ENCODE peak calls at places on chromosomes 6 and 20, in eight cellular contexts. One of them, this sample, is unnamed.

GRCh38 chr6:143060806-143061596 is at the start of gene AIG1:
- DNase-seq in NCI-H510A treated with DMSO at 0.1 percent for 48 hours: peak
- DNase-seq in naive thymus-derived CD8-positive, alpha-beta T cell: peak
- DNase-seq in stimulated activated CD4-positive, alpha-beta T cell treated with anti-CD3 and anti-CD28 coated beads, Interleukin-4, amount 100 ng/mL, for 48 hours: peak
- DNase-seq in NCI-H2171 treated with DMSO at 0.1 percent for 48 hours: peak
- DNase-seq in CD8-positive, alpha-beta T cell: peak
- DNase-seq in EL: no peak
- DNase-seq in iPS-NIHi11: no peak
- DNase-seq in this sample: no peak

GRCh38 chr20:2301164-2301622 is 5.4 kb downstream of the TGM3 start:
- DNase-seq in CD8-positive, alpha-beta T cell: no peak
- DNase-seq in naive thymus-derived CD8-positive, alpha-beta T cell: peak
- DNase-seq in NCI-H2171 treated with DMSO at 0.1 percent for 48 hours: no peak
- DNase-seq in EL: peak
- DNase-seq in iPS-NIHi11: no peak
- DNase-seq in stimulated activated CD4-positive, alpha-beta T cell treated with anti-CD3 and anti-CD28 coated beads, Interleukin-4, amount 100 ng/mL, for 48 hours: no peak
- DNase-seq in NCI-H510A treated with DMSO at 0.1 percent for 48 hours: no peak
- DNase-seq in this sample: peak

GRCh38 chr6:142944126-142945066 is 580 bp downstream of the HIVEP2 start:
- DNase-seq in stimulated activated CD4-positive, alpha-beta T cell treated with anti-CD3 and anti-CD28 coated beads, Interleukin-4, amount 100 ng/mL, for 48 hours: peak
- DNase-seq in EL: peak
- DNase-seq in CD8-positive, alpha-beta T cell: peak
- DNase-seq in iPS-NIHi11: peak
- DNase-seq in NCI-H510A treated with DMSO at 0.1 percent for 48 hours: peak
- DNase-seq in NCI-H2171 treated with DMSO at 0.1 percent for 48 hours: peak
- DNase-seq in naive thymus-derived CD8-positive, alpha-beta T cell: peak
- DNase-seq in this sample: peak

GRCh38 chr6:132768051-132768517 is 10.4 kb upstream of the VNN2 start:
- DNase-seq in EL: peak
- DNase-seq in naive thymus-derived CD8-positive, alpha-beta T cell: peak
- DNase-seq in CD8-positive, alpha-beta T cell: peak
- DNase-seq in stimulated activated CD4-positive, alpha-beta T cell treated with anti-CD3 and anti-CD28 coated beads, Interleukin-4, amount 100 ng/mL, for 48 hours: peak
- DNase-seq in NCI-H2171 treated with DMSO at 0.1 percent for 48 hours: no peak
- DNase-seq in NCI-H510A treated with DMSO at 0.1 percent for 48 hours: no peak
- DNase-seq in iPS-NIHi11: peak
- DNase-seq in this sample: peak

GRCh38 chr6:83126223-83126622 is 58.8 kb downstream of the DOP1A start:
- DNase-seq in NCI-H510A treated with DMSO at 0.1 percent for 48 hours: no peak
- DNase-seq in stimulated activated CD4-positive, alpha-beta T cell treated with anti-CD3 and anti-CD28 coated beads, Interleukin-4, amount 100 ng/mL, for 48 hours: no peak
- DNase-seq in CD8-positive, alpha-beta T cell: no peak
- DNase-seq in EL: no peak
- DNase-seq in iPS-NIHi11: no peak
- DNase-seq in naive thymus-derived CD8-positive, alpha-beta T cell: no peak
- DNase-seq in NCI-H2171 treated with DMSO at 0.1 percent for 48 hours: no peak
- DNase-seq in this sample: no peak

GRCh38 chr20:726160-726559 is 42.1 kb downstream of the SLC52A3 start:
- DNase-seq in EL: no peak
- DNase-seq in CD8-positive, alpha-beta T cell: no peak
- DNase-seq in stimulated activated CD4-positive, alpha-beta T cell treated with anti-CD3 and anti-CD28 coated beads, Interleukin-4, amount 100 ng/mL, for 48 hours: no peak
- DNase-seq in naive thymus-derived CD8-positive, alpha-beta T cell: no peak
- DNase-seq in NCI-H510A treated with DMSO at 0.1 percent for 48 hours: no peak
- DNase-seq in iPS-NIHi11: no peak
- DNase-seq in NCI-H2171 treated with DMSO at 0.1 percent for 48 hours: no peak
- DNase-seq in this sample: no peak

GRCh38 chr6:13914346-13914745 is 10.4 kb upstream of the RNF182 start:
- DNase-seq in NCI-H510A treated with DMSO at 0.1 percent for 48 hours: no peak
- DNase-seq in naive thymus-derived CD8-positive, alpha-beta T cell: no peak
- DNase-seq in NCI-H2171 treated with DMSO at 0.1 percent for 48 hours: no peak
- DNase-seq in CD8-positive, alpha-beta T cell: no peak
- DNase-seq in iPS-NIHi11: no peak
- DNase-seq in EL: peak
- DNase-seq in stimulated activated CD4-positive, alpha-beta T cell treated with anti-CD3 and anti-CD28 coated beads, Interleukin-4, amount 100 ng/mL, for 48 hours: no peak
- DNase-seq in this sample: no peak

GRCh38 chr6:152160346-152160745 is 352.9 kb downstream of the ESR1 start:
- DNase-seq in EL: no peak
- DNase-seq in CD8-positive, alpha-beta T cell: no peak
- DNase-seq in stimulated activated CD4-positive, alpha-beta T cell treated with anti-CD3 and anti-CD28 coated beads, Interleukin-4, amount 100 ng/mL, for 48 hours: no peak
- DNase-seq in NCI-H2171 treated with DMSO at 0.1 percent for 48 hours: no peak
- DNase-seq in NCI-H510A treated with DMSO at 0.1 percent for 48 hours: no peak
- DNase-seq in naive thymus-derived CD8-positive, alpha-beta T cell: no peak
- DNase-seq in iPS-NIHi11: no peak
- DNase-seq in this sample: no peak

GRCh38 chr20:50913976-50914375 is 17.3 kb downstream of the ADNP start:
- DNase-seq in naive thymus-derived CD8-positive, alpha-beta T cell: no peak
- DNase-seq in CD8-positive, alpha-beta T cell: no peak
- DNase-seq in NCI-H510A treated with DMSO at 0.1 percent for 48 hours: no peak
- DNase-seq in iPS-NIHi11: no peak
- DNase-seq in EL: peak
- DNase-seq in stimulated activated CD4-positive, alpha-beta T cell treated with anti-CD3 and anti-CD28 coated beads, Interleukin-4, amount 100 ng/mL, for 48 hours: peak
- DNase-seq in NCI-H2171 treated with DMSO at 0.1 percent for 48 hours: peak
- DNase-seq in this sample: peak

GRCh38 chr6:142047934-142048592 is 84.7 kb upstream of the GJE1 start:
- DNase-seq in NCI-H2171 treated with DMSO at 0.1 percent for 48 hours: no peak
- DNase-seq in EL: no peak
- DNase-seq in iPS-NIHi11: no peak
- DNase-seq in CD8-positive, alpha-beta T cell: no peak
- DNase-seq in stimulated activated CD4-positive, alpha-beta T cell treated with anti-CD3 and anti-CD28 coated beads, Interleukin-4, amount 100 ng/mL, for 48 hours: no peak
- DNase-seq in NCI-H510A treated with DMSO at 0.1 percent for 48 hours: no peak
- DNase-seq in naive thymus-derived CD8-positive, alpha-beta T cell: no peak
- DNase-seq in this sample: no peak

GRCh38 chr20:48919336-48919881 is 2.1 kb upstream of the ARFGEF2 start:
- DNase-seq in stimulated activated CD4-positive, alpha-beta T cell treated with anti-CD3 and anti-CD28 coated beads, Interleukin-4, amount 100 ng/mL, for 48 hours: no peak
- DNase-seq in NCI-H2171 treated with DMSO at 0.1 percent for 48 hours: no peak
- DNase-seq in naive thymus-derived CD8-positive, alpha-beta T cell: no peak
- DNase-seq in NCI-H510A treated with DMSO at 0.1 percent for 48 hours: no peak
- DNase-seq in EL: no peak
- DNase-seq in CD8-positive, alpha-beta T cell: no peak
- DNase-seq in iPS-NIHi11: no peak
- DNase-seq in this sample: no peak

This sample was measured in adipocyte.